ENCODE peak calls at places on chromosomes 13 and 19, in eight cellular contexts. M is NCI-H524 treated with DMSO at 0.1 percent for 48 hours; I is T follicular helper cell; C is thoracic aorta; X is naive thymus-derived CD8-positive, alpha-beta T cell; T is colonic mucosa; K is GM04503; O is GM03348. W is an unnamed sample.

GRCh38 chr13:51050021-51050886 is 60.8 kb downstream of the C13orf42 start:
- DNase-seq in M (no peak), I (no peak), C (no peak), X (no peak), T (no peak), K (no peak), O (no peak), W (no peak)

GRCh38 chr13:34462843-34463242 is 479.2 kb upstream of the NBEA start:
- DNase-seq in M (no peak), I (no peak), C (no peak), X (no peak), T (no peak), K (peak; percentile 42), O (peak; percentile 54), W (no peak)

GRCh38 chr19:4089400-4089908 is 22.8 kb upstream of the ZBTB7A start:
- DNase-seq in M (no peak), I (no peak), C (no peak), X (peak; percentile 40), T (peak; percentile 36), K (no peak), O (no peak), W (peak; percentile 34)

GRCh38 chr13:50403311-50403710 is 388.1 kb downstream of the KCNRG start:
- DNase-seq in M (no peak), I (no peak), C (no peak), X (no peak), T (no peak), K (no peak), O (no peak), W (no peak)

GRCh38 chr19:48628486-48629296 is 8.5 kb downstream of the DBP start:
- DNase-seq in M (no peak), I (no peak), C (no peak), X (no peak), T (no peak), K (no peak), O (no peak), W (no peak)

GRCh38 chr13:45119469-45119989 is 781 bp upstream of the GTF2F2 start:
- DNase-seq in M (no peak), I (peak; percentile 68), C (no peak), X (peak; percentile 78), T (peak; percentile 42), K (no peak), O (peak; percentile 47), W (peak; percentile 68)

GRCh38 chr19:35569281-35569781 is 5.9 kb upstream of the ATP4A start:
- DNase-seq in M (no peak), I (no peak), C (no peak), X (no peak), T (no peak), K (no peak), O (no peak), W (no peak)

GRCh38 chr19:35533201-35533821 is at the start of gene GAPDHS:
- DNase-seq in M (no peak), I (no peak), C (no peak), X (no peak), T (no peak), K (no peak), O (no peak), W (no peak)

GRCh38 chr13:82905071-82905470 is 977.2 kb downstream of the SLITRK1 start:
- DNase-seq in M (no peak), I (no peak), C (no peak), X (no peak), T (no peak), K (no peak), O (no peak), W (no peak)

GRCh38 chr19:23099966-23100365 is 16.9 kb upstream of the ZNF730 start:
- DNase-seq in M (no peak), I (no peak), C (no peak), X (no peak), T (no peak), K (no peak), O (no peak), W (no peak)

GRCh38 chr13:72952529-72953141 is 106.2 kb upstream of the KLF5 start:
- DNase-seq in M (no peak), I (no peak), C (no peak), X (no peak), T (no peak), K (no peak), O (no peak), W (no peak)

GRCh38 chr19:38093587-38093986 is 130.4 kb downstream of the DPF1 start:
- DNase-seq in M (no peak), I (no peak), C (no peak), X (no peak), T (no peak), K (no peak), O (no peak), W (no peak)

GRCh38 chr13:75417647-75418046 is 64.3 kb downstream of the TBC1D4 start:
- DNase-seq in M (no peak), I (no peak), C (no peak), X (no peak), T (no peak), K (no peak), O (no peak), W (no peak)

GRCh38 chr13:52353116-52353718 is 52.8 kb downstream of the THSD1 start:
- DNase-seq in M (no peak), I (no peak), C (no peak), X (no peak), T (no peak), K (peak; percentile 78), O (peak; percentile 80), W (no peak)

GRCh38 chr13:57314897-57315520 is 148.0 kb downstream of the PRR20E start:
- DNase-seq in M (peak; percentile 44), I (no peak), C (no peak), X (no peak), T (no peak), K (no peak), O (no peak), W (no peak)

GRCh38 chr19:43555185-43555770 is 20.0 kb downstream of the XRCC1 start:
- DNase-seq in M (no peak), I (peak; percentile 75), C (no peak), X (peak; percentile 79), T (peak; percentile 86), K (no peak), O (peak; percentile 83), W (peak; percentile 68)

GRCh38 chr19:32671883-32672282 is 3.1 kb downstream of the ANKRD27 start:
- DNase-seq in M (no peak), I (no peak), C (no peak), X (no peak), T (no peak), K (no peak), O (no peak), W (no peak)

GRCh38 chr13:111346281-111346680 is 25.8 kb downstream of the TEX29 start:
- DNase-seq in M (no peak), I (no peak), C (no peak), X (no peak), T (no peak), K (no peak), O (no peak), W (no peak)

GRCh38 chr19:16062789-16063188 is 13.5 kb upstream of the TPM4 start:
- DNase-seq in M (no peak), I (peak; percentile 56), C (no peak), X (peak; percentile 54), T (peak; percentile 72), K (no peak), O (peak; percentile 61), W (no peak)

GRCh38 chr13:46633416-46633815 is 80.4 kb downstream of the LRCH1 start:
- DNase-seq in M (no peak), I (no peak), C (no peak), X (no peak), T (no peak), K (peak; percentile 65), O (peak; percentile 73), W (no peak)

GRCh38 chr19:50678323-50678722 is 29.1 kb downstream of the C19orf81 start:
- DNase-seq in M (no peak), I (no peak), C (no peak), X (no peak), T (no peak), K (no peak), O (no peak), W (no peak)

GRCh38 chr13:53781941-53782340 is 753.3 kb downstream of the OLFM4 start:
- DNase-seq in M (peak; percentile 68), I (no peak), C (no peak), X (no peak), T (no peak), K (no peak), O (no peak), W (no peak)

GRCh38 chr19:10699650-10700335 is 1.4 kb upstream of the QTRT1 start:
- DNase-seq in M (peak; percentile 44), I (peak; percentile 59), C (no peak), X (peak; percentile 62), T (peak; percentile 76), K (no peak), O (peak; percentile 61), W (peak; percentile 25)

GRCh38 chr13:95553614-95554385 is 1.3 kb downstream of the CLDN10 start:
- DNase-seq in M (no peak), I (no peak), C (no peak), X (no peak), T (peak; percentile 21), K (no peak), O (no peak), W (no peak)

GRCh38 chr19:15672580-15673175 is at the start of gene CYP4F12:
- DNase-seq in M (no peak), I (no peak), C (no peak), X (peak; percentile 3), T (peak; percentile 97), K (no peak), O (no peak), W (no peak)

GRCh38 chr19:43560687-43561086 is 14.6 kb downstream of the XRCC1 start:
- DNase-seq in M (no peak), I (no peak), C (no peak), X (peak; percentile 9), T (no peak), K (no peak), O (no peak), W (no peak)

GRCh38 chr19:18496167-18496979 is 25.5 kb downstream of the ELL start:
- DNase-seq in M (no peak), I (peak; percentile 39), C (no peak), X (peak; percentile 22), T (peak; percentile 60), K (no peak), O (peak; percentile 84), W (peak; percentile 76)

W was measured in effector memory CD4-positive, alpha-beta T cell.